ENCODE peak calls at places on chromosome 19, in eight cellular contexts. One of them, this sample, is unnamed.

GRCh38 chr19:3690551-3691371 is 9.5 kb downstream of the PIP5K1C start:
- DNase-seq in retinal pigment epithelial cell: no peak
- DNase-seq in CD4-positive, CD25-positive, alpha-beta regulatory T cell: no peak
- DNase-seq in myocyte: no peak
- DNase-seq in fibroblast of pulmonary artery: no peak
- DNase-seq in kidney tubule cell: no peak
- DNase-seq in left ventricle myocardium inferior: no peak
- DNase-seq in tibial nerve: no peak
- DNase-seq in this sample: no peak

GRCh38 chr19:13804830-13805683 is 9.8 kb downstream of the ZSWIM4 start:
- DNase-seq in retinal pigment epithelial cell: no peak
- DNase-seq in CD4-positive, CD25-positive, alpha-beta regulatory T cell: no peak
- DNase-seq in myocyte: no peak
- DNase-seq in fibroblast of pulmonary artery: no peak
- DNase-seq in kidney tubule cell: no peak
- DNase-seq in left ventricle myocardium inferior: no peak
- DNase-seq in tibial nerve: no peak
- DNase-seq in this sample: peak; percentile 16

GRCh38 chr19:2049741-2050348 is 1.2 kb downstream of the MKNK2 start:
- DNase-seq in retinal pigment epithelial cell: no peak
- DNase-seq in CD4-positive, CD25-positive, alpha-beta regulatory T cell: peak; percentile 73
- DNase-seq in myocyte: peak; percentile 63
- DNase-seq in fibroblast of pulmonary artery: peak; percentile 81
- DNase-seq in kidney tubule cell: peak; percentile 95
- DNase-seq in left ventricle myocardium inferior: peak; percentile 83
- DNase-seq in tibial nerve: peak; percentile 81
- DNase-seq in this sample: peak; percentile 84

GRCh38 chr19:29538651-29539050 is 12.9 kb downstream of the VSTM2B start:
- DNase-seq in retinal pigment epithelial cell: no peak
- DNase-seq in CD4-positive, CD25-positive, alpha-beta regulatory T cell: no peak
- DNase-seq in myocyte: no peak
- DNase-seq in fibroblast of pulmonary artery: no peak
- DNase-seq in kidney tubule cell: no peak
- DNase-seq in left ventricle myocardium inferior: no peak
- DNase-seq in tibial nerve: no peak
- DNase-seq in this sample: no peak

GRCh38 chr19:39032164-39032918 is at the start of gene FBXO27:
- DNase-seq in retinal pigment epithelial cell: no peak
- DNase-seq in CD4-positive, CD25-positive, alpha-beta regulatory T cell: no peak
- DNase-seq in myocyte: no peak
- DNase-seq in fibroblast of pulmonary artery: no peak
- DNase-seq in kidney tubule cell: peak; percentile 37
- DNase-seq in left ventricle myocardium inferior: peak; percentile 18
- DNase-seq in tibial nerve: no peak
- DNase-seq in this sample: no peak

GRCh38 chr19:49858591-49858985 is 7.6 kb downstream of the PTOV1 start:
- DNase-seq in retinal pigment epithelial cell: no peak
- DNase-seq in CD4-positive, CD25-positive, alpha-beta regulatory T cell: no peak
- DNase-seq in myocyte: peak; percentile 72
- DNase-seq in fibroblast of pulmonary artery: no peak
- DNase-seq in kidney tubule cell: no peak
- DNase-seq in left ventricle myocardium inferior: no peak
- DNase-seq in tibial nerve: no peak
- DNase-seq in this sample: no peak

GRCh38 chr19:34867631-34868030 is 59.1 kb upstream of the ZNF30 start:
- DNase-seq in retinal pigment epithelial cell: no peak
- DNase-seq in CD4-positive, CD25-positive, alpha-beta regulatory T cell: no peak
- DNase-seq in myocyte: no peak
- DNase-seq in fibroblast of pulmonary artery: no peak
- DNase-seq in kidney tubule cell: no peak
- DNase-seq in left ventricle myocardium inferior: no peak
- DNase-seq in tibial nerve: no peak
- DNase-seq in this sample: no peak

GRCh38 chr19:4319067-4319718 is 14.8 kb downstream of the FSD1 start:
- DNase-seq in retinal pigment epithelial cell: no peak
- DNase-seq in CD4-positive, CD25-positive, alpha-beta regulatory T cell: no peak
- DNase-seq in myocyte: no peak
- DNase-seq in fibroblast of pulmonary artery: no peak
- DNase-seq in kidney tubule cell: no peak
- DNase-seq in left ventricle myocardium inferior: no peak
- DNase-seq in tibial nerve: no peak
- DNase-seq in this sample: no peak

GRCh38 chr19:49551531-49551930 is 23.7 kb downstream of the RCN3 start:
- DNase-seq in retinal pigment epithelial cell: no peak
- DNase-seq in CD4-positive, CD25-positive, alpha-beta regulatory T cell: no peak
- DNase-seq in myocyte: no peak
- DNase-seq in fibroblast of pulmonary artery: no peak
- DNase-seq in kidney tubule cell: no peak
- DNase-seq in left ventricle myocardium inferior: no peak
- DNase-seq in tibial nerve: no peak
- DNase-seq in this sample: no peak

GRCh38 chr19:55585658-55586339 is 5.2 kb upstream of the ZNF579 start:
- DNase-seq in retinal pigment epithelial cell: peak; percentile 90
- DNase-seq in CD4-positive, CD25-positive, alpha-beta regulatory T cell: no peak
- DNase-seq in myocyte: peak; percentile 49
- DNase-seq in fibroblast of pulmonary artery: peak; percentile 79
- DNase-seq in kidney tubule cell: peak; percentile 83
- DNase-seq in left ventricle myocardium inferior: peak; percentile 80
- DNase-seq in tibial nerve: no peak
- DNase-seq in this sample: no peak

GRCh38 chr19:35766571-35767104 is 8.7 kb downstream of the PROSER3 start:
- DNase-seq in retinal pigment epithelial cell: no peak
- DNase-seq in CD4-positive, CD25-positive, alpha-beta regulatory T cell: no peak
- DNase-seq in myocyte: no peak
- DNase-seq in fibroblast of pulmonary artery: no peak
- DNase-seq in kidney tubule cell: no peak
- DNase-seq in left ventricle myocardium inferior: no peak
- DNase-seq in tibial nerve: no peak
- DNase-seq in this sample: no peak

GRCh38 chr19:5948697-5949564 is 29.0 kb downstream of the RANBP3 start:
- DNase-seq in retinal pigment epithelial cell: no peak
- DNase-seq in CD4-positive, CD25-positive, alpha-beta regulatory T cell: no peak
- DNase-seq in myocyte: no peak
- DNase-seq in fibroblast of pulmonary artery: no peak
- DNase-seq in kidney tubule cell: no peak
- DNase-seq in left ventricle myocardium inferior: no peak
- DNase-seq in tibial nerve: no peak
- DNase-seq in this sample: no peak

GRCh38 chr19:2551864-2552185 is 75.9 kb downstream of the GADD45B start:
- DNase-seq in retinal pigment epithelial cell: no peak
- DNase-seq in CD4-positive, CD25-positive, alpha-beta regulatory T cell: no peak
- DNase-seq in myocyte: no peak
- DNase-seq in fibroblast of pulmonary artery: no peak
- DNase-seq in kidney tubule cell: no peak
- DNase-seq in left ventricle myocardium inferior: peak; percentile 5
- DNase-seq in tibial nerve: no peak
- DNase-seq in this sample: no peak

GRCh38 chr19:53808710-53809125 is 15.4 kb downstream of the NLRP12 start:
- DNase-seq in retinal pigment epithelial cell: no peak
- DNase-seq in CD4-positive, CD25-positive, alpha-beta regulatory T cell: no peak
- DNase-seq in myocyte: peak; percentile 52
- DNase-seq in fibroblast of pulmonary artery: peak; percentile 74
- DNase-seq in kidney tubule cell: peak; percentile 50
- DNase-seq in left ventricle myocardium inferior: no peak
- DNase-seq in tibial nerve: no peak
- DNase-seq in this sample: peak; percentile 67

GRCh38 chr19:18735324-18735723 is 51.8 kb downstream of the CRTC1 start:
- DNase-seq in retinal pigment epithelial cell: no peak
- DNase-seq in CD4-positive, CD25-positive, alpha-beta regulatory T cell: no peak
- DNase-seq in myocyte: no peak
- DNase-seq in fibroblast of pulmonary artery: no peak
- DNase-seq in kidney tubule cell: no peak
- DNase-seq in left ventricle myocardium inferior: no peak
- DNase-seq in tibial nerve: no peak
- DNase-seq in this sample: no peak

GRCh38 chr19:18477974-18478373 is 40.0 kb upstream of the ISYNA1 start:
- DNase-seq in retinal pigment epithelial cell: no peak
- DNase-seq in CD4-positive, CD25-positive, alpha-beta regulatory T cell: no peak
- DNase-seq in myocyte: peak; percentile 60
- DNase-seq in fibroblast of pulmonary artery: no peak
- DNase-seq in kidney tubule cell: no peak
- DNase-seq in left ventricle myocardium inferior: no peak
- DNase-seq in tibial nerve: no peak
- DNase-seq in this sample: no peak

GRCh38 chr19:7636691-7637373 is at the start of gene STXBP2:
- DNase-seq in retinal pigment epithelial cell: no peak
- DNase-seq in CD4-positive, CD25-positive, alpha-beta regulatory T cell: peak; percentile 92
- DNase-seq in myocyte: no peak
- DNase-seq in fibroblast of pulmonary artery: peak; percentile 42
- DNase-seq in kidney tubule cell: peak; percentile 88
- DNase-seq in left ventricle myocardium inferior: peak; percentile 58
- DNase-seq in tibial nerve: peak; percentile 37
- DNase-seq in this sample: no peak

GRCh38 chr19:45528744-45529453 is 21.6 kb downstream of the VASP start:
- DNase-seq in retinal pigment epithelial cell: no peak
- DNase-seq in CD4-positive, CD25-positive, alpha-beta regulatory T cell: no peak
- DNase-seq in myocyte: no peak
- DNase-seq in fibroblast of pulmonary artery: no peak
- DNase-seq in kidney tubule cell: peak; percentile 59
- DNase-seq in left ventricle myocardium inferior: no peak
- DNase-seq in tibial nerve: no peak
- DNase-seq in this sample: no peak

GRCh38 chr19:11693505-11694499 is 44.9 kb downstream of the ZNF823 start:
- DNase-seq in retinal pigment epithelial cell: peak; percentile 30
- DNase-seq in CD4-positive, CD25-positive, alpha-beta regulatory T cell: no peak
- DNase-seq in myocyte: peak; percentile 46
- DNase-seq in fibroblast of pulmonary artery: peak; percentile 59
- DNase-seq in kidney tubule cell: peak; percentile 71
- DNase-seq in left ventricle myocardium inferior: no peak
- DNase-seq in tibial nerve: no peak
- DNase-seq in this sample: peak; percentile 50

GRCh38 chr19:23313196-23313595 is 63.0 kb upstream of the ZNF724 start:
- DNase-seq in retinal pigment epithelial cell: no peak
- DNase-seq in CD4-positive, CD25-positive, alpha-beta regulatory T cell: no peak
- DNase-seq in myocyte: no peak
- DNase-seq in fibroblast of pulmonary artery: no peak
- DNase-seq in kidney tubule cell: no peak
- DNase-seq in left ventricle myocardium inferior: no peak
- DNase-seq in tibial nerve: no peak
- DNase-seq in this sample: no peak

GRCh38 chr19:10888421-10888866 is 17.1 kb downstream of the CARM1 start:
- DNase-seq in retinal pigment epithelial cell: no peak
- DNase-seq in CD4-positive, CD25-positive, alpha-beta regulatory T cell: no peak
- DNase-seq in myocyte: no peak
- DNase-seq in fibroblast of pulmonary artery: no peak
- DNase-seq in kidney tubule cell: no peak
- DNase-seq in left ventricle myocardium inferior: no peak
- DNase-seq in tibial nerve: no peak
- DNase-seq in this sample: no peak

GRCh38 chr19:17681505-17682125 is 6.5 kb downstream of the UNC13A start:
- DNase-seq in retinal pigment epithelial cell: peak; percentile 21
- DNase-seq in CD4-positive, CD25-positive, alpha-beta regulatory T cell: no peak
- DNase-seq in myocyte: peak; percentile 35
- DNase-seq in fibroblast of pulmonary artery: peak; percentile 56
- DNase-seq in kidney tubule cell: peak; percentile 21
- DNase-seq in left ventricle myocardium inferior: peak; percentile 31
- DNase-seq in tibial nerve: no peak
- DNase-seq in this sample: peak; percentile 55

GRCh38 chr19:45455707-45456499 is 11.9 kb upstream of the FOSB start:
- DNase-seq in retinal pigment epithelial cell: peak; percentile 99
- DNase-seq in CD4-positive, CD25-positive, alpha-beta regulatory T cell: no peak
- DNase-seq in myocyte: peak; percentile 99
- DNase-seq in fibroblast of pulmonary artery: peak; percentile 99
- DNase-seq in kidney tubule cell: peak; percentile 100
- DNase-seq in left ventricle myocardium inferior: peak; percentile 85
- DNase-seq in tibial nerve: peak; percentile 68
- DNase-seq in this sample: peak; percentile 94